ENCODE peak calls at places on chromosomes 3 and 15, in five cellular contexts. I is H9, V is neuronal stem cell, Y is neural progenitor cell, P is K562. J is an unnamed sample.

GRCh38 chr3:10867384-10867783 is 51.4 kb downstream of the SLC6A11 start:
- DNase-seq in Y (peak), I (peak), P (peak), V (peak), J (peak)

GRCh38 chr3:134798681-134799311 is 3.7 kb downstream of the EPHB1 start:
- DNase-seq in I (no peak), V (no peak), Y (no peak), P (no peak), J (no peak)

GRCh38 chr3:158909870-158910269 is 108.0 kb downstream of the MFSD1 start:
- DNase-seq in V (no peak), P (no peak), Y (no peak), I (no peak), J (no peak)

GRCh38 chr3:123313889-123314288 is 112.1 kb downstream of the SEC22A start:
- DNase-seq in I (no peak), P (no peak), V (no peak), Y (no peak), J (no peak)

GRCh38 chr15:68405426-68406250 is 26.3 kb downstream of the ITGA11 start:
- DNase-seq in Y (no peak), I (peak), V (no peak), P (no peak), J (no peak)

GRCh38 chr15:60120100-60120499 is 116.0 kb downstream of the FOXB1 start:
- DNase-seq in P (no peak), Y (peak), I (peak), V (no peak), J (no peak)

GRCh38 chr3:46736006-46736872 is 18.6 kb upstream of the PRSS50 start:
- DNase-seq in P (no peak), I (peak), V (no peak), Y (no peak), J (no peak)

GRCh38 chr3:174329321-174329720 is 529.8 kb upstream of the NAALADL2 start:
- DNase-seq in P (no peak), I (no peak), V (no peak), Y (no peak), J (no peak)

GRCh38 chr3:119715105-119715504 is 12.3 kb downstream of the CFAP91 start:
- DNase-seq in V (no peak), Y (no peak), P (no peak), I (no peak), J (no peak)

GRCh38 chr3:164791263-164791662 is 287.0 kb downstream of the SI start:
- DNase-seq in P (no peak), I (no peak), V (no peak), Y (no peak), J (no peak)

GRCh38 chr15:77831989-77832388 is 199.3 kb upstream of the LINGO1 start:
- DNase-seq in V (no peak), Y (no peak), P (no peak), I (no peak), J (peak)

GRCh38 chr15:31352283-31352880 is 25.7 kb downstream of the KLF13 start:
- DNase-seq in P (no peak), V (no peak), Y (no peak), I (no peak), J (no peak)

GRCh38 chr3:73045391-73045790 is 16.1 kb upstream of the EBLN2 start:
- DNase-seq in V (no peak), P (no peak), I (no peak), Y (no peak), J (peak)

GRCh38 chr3:161999846-162000245 is 503.2 kb downstream of the OTOL1 start:
- DNase-seq in P (no peak), Y (no peak), V (no peak), I (no peak), J (no peak)

GRCh38 chr15:56832125-56832524 is 86.3 kb upstream of the TCF12 start:
- DNase-seq in I (no peak), Y (no peak), P (no peak), V (no peak), J (peak)

GRCh38 chr15:85047271-85047948 is 65.8 kb downstream of the PDE8A start:
- DNase-seq in Y (no peak), V (no peak), I (no peak), P (peak), J (peak)

GRCh38 chr3:71681224-71681668 is 44.0 kb downstream of the EIF4E3 start:
- DNase-seq in I (peak), V (peak), P (peak), Y (peak), J (peak)

GRCh38 chr3:4582634-4583033 is 89.5 kb downstream of the ITPR1 start:
- DNase-seq in P (no peak), Y (no peak), V (no peak), I (no peak), J (peak)

GRCh38 chr3:67415504-67415903 is 238.9 kb downstream of the SUCLG2 start:
- DNase-seq in Y (no peak), I (no peak), V (no peak), P (no peak), J (peak)

DNA sequence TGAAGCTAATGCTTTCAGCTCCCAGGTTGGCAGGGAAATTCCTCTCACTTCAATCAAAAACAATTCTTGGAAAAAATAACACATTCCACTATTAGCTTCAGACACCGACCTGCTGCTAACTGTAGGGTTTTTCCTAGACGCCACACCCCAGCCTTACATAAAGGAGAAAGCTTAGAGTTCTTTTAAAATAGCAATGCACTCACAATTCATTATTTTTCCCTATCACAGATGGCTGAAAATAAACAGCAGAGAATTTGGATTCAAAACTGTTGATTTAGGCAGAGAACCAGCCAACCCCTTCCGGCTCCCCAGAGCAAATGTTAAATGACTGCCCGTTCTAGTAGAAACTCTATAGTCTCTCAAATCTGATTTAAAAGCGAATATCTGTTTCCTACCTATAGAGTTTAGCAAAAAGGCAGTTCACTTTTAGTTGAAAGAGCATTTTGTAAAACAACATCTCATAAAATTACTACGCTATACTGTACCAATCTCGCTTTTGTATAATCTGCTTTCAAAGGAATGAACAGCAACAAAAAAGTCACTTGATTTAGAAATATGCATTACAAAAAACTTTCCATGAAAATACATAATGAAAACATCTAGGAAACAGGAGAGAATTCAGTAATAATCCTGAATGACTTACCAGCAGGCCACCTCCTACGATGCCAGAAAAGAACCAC is 581 bp downstream of the TM4SF1 start:
- DNase-seq in P (no peak), V (no peak), I (no peak), Y (no peak), J (peak)
- H2AFZ ChIP-seq in P (no peak), V (peak), I (no peak), Y (peak), J (no peak)

DNA sequence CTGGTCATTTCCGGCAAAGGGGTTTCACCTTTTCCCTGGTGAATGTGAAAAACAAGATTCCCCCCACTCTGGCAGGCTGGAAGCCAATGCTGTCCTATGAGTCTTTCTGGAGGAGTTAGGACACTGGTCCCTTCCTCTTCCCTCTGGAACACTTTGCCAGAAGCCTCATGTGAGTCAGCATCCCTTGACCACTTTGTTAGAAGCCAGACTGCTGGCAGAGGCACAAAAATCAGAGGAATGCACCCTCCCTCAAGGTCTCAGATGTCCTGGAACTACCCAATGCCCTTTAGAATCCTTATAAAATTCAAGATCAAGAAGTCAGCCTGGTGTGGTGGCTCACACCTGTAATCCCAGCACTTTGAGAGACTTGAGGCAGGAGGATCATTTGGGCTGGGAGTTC is 26.6 kb downstream of the ITGB5 start:
- DNase-seq in P (no peak), Y (no peak), I (no peak), V (no peak), J (peak)
- H3K9ac ChIP-seq in P (no peak), Y (no peak), I (no peak), V (no peak), J (no peak)

GRCh38 chr3:66055319-66055718 is 16.6 kb upstream of the MAGI1 start:
- DNase-seq in I (no peak), V (no peak), P (no peak), Y (no peak), J (no peak)

GRCh38 chr3:66048051-66048395 is 9.3 kb upstream of the MAGI1 start:
- DNase-seq in V (no peak), Y (no peak), I (no peak), P (no peak), J (peak)

GRCh38 chr3:66047321-66048050 is 8.8 kb upstream of the MAGI1 start:
- DNase-seq in V (no peak), Y (no peak), P (no peak), I (no peak), J (peak)

GRCh38 chr3:66053783-66054094 is 15.0 kb upstream of the MAGI1 start:
- DNase-seq in P (no peak), Y (no peak), I (no peak), V (no peak), J (no peak)

DNA sequence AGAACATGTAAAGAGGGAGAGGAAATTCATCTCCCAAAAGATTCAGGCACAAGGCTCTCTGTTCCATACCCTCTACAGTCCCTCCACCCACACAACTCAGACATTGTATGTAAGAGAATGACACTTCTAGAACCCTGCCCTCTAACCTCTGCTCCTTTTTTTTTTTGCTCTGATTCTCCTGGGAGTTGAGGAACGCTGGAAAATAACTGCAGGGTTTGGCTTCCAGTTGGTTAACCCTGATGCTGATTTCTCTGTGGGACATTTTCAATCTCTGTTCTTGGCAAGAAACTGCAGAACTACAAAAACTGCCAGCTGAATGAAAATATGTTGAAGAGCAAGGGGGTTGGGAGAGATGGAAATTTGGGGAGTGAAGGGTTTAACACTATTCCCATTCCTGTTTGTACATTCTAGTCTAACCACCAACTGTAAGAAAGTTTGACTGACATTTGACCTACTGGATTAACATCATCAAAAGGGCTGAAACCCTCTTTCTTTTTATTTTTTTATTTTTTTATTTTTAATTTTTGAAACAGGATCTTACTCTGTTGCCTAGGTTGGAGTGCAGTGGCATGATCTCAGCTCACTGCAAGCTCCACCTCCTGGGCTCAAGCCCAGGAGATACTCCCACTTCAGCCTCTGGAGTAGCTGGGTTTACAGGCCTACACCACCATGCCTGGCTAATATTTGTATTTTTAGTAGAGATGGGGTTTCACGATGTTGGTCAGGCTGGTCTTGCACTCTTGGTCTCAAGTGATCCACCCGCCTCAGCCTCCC is 14.5 kb upstream of the MAGI1 start:
- DNase-seq in V (no peak), Y (no peak), I (no peak), P (no peak), J (no peak)
- H2AFZ ChIP-seq in V (no peak), Y (peak), I (no peak), P (no peak), J (peak)

GRCh38 chr3:56689303-56689702 is 6.2 kb upstream of the TASOR start:
- DNase-seq in V (no peak), P (no peak), I (no peak), Y (no peak), J (no peak)

GRCh38 chr3:56700136-56700535 is 17.1 kb upstream of the TASOR start:
- DNase-seq in V (no peak), P (no peak), I (no peak), Y (no peak), J (no peak)

GRCh38 chr3:56691165-56692000 is 8.3 kb upstream of the TASOR start:
- DNase-seq in I (no peak), P (no peak), V (no peak), Y (no peak), J (no peak)

GRCh38 chr3:56693750-56694149 is 10.7 kb upstream of the TASOR start:
- DNase-seq in V (no peak), P (no peak), Y (no peak), I (no peak), J (no peak)

DNA sequence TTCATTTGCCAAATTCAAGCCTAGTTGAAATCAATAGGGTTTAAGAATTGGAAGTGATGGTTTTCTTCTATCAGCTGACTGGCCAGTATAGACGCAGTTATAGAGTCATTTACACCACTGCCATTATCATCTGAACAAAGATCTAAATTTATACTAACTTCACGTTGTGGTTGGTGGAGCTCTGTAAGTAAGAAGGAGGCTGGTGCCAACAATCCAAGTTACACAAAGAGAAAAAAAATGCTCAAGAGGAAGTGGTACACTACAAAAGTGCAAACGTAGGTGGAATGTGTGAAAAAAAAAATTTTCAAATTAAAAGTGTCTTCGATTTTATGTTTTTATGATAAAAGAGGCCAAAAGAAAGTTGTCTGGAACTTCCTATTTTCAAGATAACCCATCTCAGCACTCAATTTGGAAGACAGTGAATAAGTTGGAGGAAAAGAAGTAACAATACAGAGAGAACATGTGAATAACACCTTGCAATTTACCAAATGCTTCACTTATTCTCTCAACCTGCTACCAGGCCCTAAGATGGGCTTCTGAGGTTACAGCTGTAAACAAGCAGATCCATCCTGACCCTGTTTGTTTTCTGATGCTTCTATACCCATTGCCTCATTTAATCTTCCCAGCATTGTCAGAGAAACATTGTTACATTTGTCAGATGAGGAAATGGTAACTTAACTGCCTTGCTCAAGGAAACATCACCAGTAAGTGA is 11.9 kb upstream of the TASOR start:
- DNase-seq in Y (no peak), V (no peak), P (no peak), I (no peak), J (no peak)
- H3K9ac ChIP-seq in Y (no peak), V (no peak), P (no peak), I (no peak), J (no peak)

DNA sequence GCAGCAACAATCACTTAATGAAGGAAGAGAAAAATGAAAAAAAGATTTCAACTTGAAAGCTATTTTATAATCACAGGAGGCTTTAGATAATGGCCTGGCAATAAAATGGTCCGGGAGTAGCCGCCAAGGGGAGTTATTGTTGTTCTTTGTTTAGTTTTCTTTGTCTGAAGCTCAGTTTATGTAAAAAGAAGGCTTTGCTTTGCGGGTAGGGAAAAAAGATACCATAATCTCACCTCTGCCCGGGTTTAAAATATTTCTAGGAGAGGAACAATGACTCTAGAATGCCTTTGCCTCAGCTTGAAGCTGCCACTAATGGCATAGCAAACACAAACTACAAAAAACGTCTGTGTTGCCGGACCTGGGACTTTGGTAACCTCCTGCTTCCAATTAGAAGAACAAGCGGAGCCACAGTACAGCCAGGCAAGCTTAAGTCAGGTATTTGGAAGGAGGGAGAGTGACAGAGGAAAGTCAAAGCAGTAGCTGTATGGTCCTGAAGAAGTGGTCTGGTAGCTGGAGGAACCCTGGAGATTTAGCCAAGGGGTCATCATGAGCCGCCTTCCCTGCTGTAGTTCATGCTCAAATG is 764.5 kb downstream of the TUSC7 start:
- DNase-seq in V (peak), I (no peak), Y (peak), P (no peak), J (no peak)
- H2AFZ ChIP-seq in V (no peak), I (no peak), Y (no peak), P (no peak), J (no peak)

GRCh38 chr3:129278439-129278969 is at the start of gene HMCES:
- DNase-seq in P (peak), I (peak), V (peak), Y (peak), J (peak)

GRCh38 chr3:129280183-129280582 is 1.5 kb downstream of the HMCES start:
- DNase-seq in V (no peak), P (no peak), I (no peak), Y (no peak), J (no peak)

GRCh38 chr3:129276385-129276784 is 2.3 kb upstream of the HMCES start:
- DNase-seq in V (no peak), Y (no peak), P (no peak), I (no peak), J (no peak)

GRCh38 chr3:129278970-129279906 is 568 bp downstream of the HMCES start:
- DNase-seq in Y (peak), P (peak), I (peak), V (peak), J (peak)

GRCh38 chr3:129277829-129278271 is 820 bp upstream of the HMCES start:
- DNase-seq in I (peak), Y (peak), V (no peak), P (peak), J (no peak)
- H3K9ac ChIP-seq in I (peak), Y (peak), V (peak), P (peak), J (no peak)

GRCh38 chr15:48866141-48866563 is 11.8 kb upstream of the EID1 start:
- DNase-seq in V (no peak), I (no peak), P (no peak), Y (no peak), J (peak)
- H2AFZ ChIP-seq in V (peak), I (no peak), P (no peak), Y (peak), J (no peak)

J was measured in fibroblast of lung.